ENCODE peak calls at places on chromosomes 2 and 18, in eight cellular contexts. U is effector memory CD8-positive, alpha-beta T cell; D is NCI-H1436 treated with DMSO at 0.1 percent for 48 hours; R is GM23248; J is activated CD8-positive, alpha-beta memory T cell treated with anti-CD3 and anti-CD28 coated beads, Interleukin-2, amount 10 ng/mL, durations not matched to agents 7 days and 5 days; Q is hepatic stellate cell; K is stimulated activated CD8-positive, alpha-beta memory T cell treated with anti-CD3 and anti-CD28 coated beads, Interleukin-4, amount 100 ng/mL, for 4 hours; C is mesothelial cell of epicardium. I is an unnamed sample.

GRCh38 chr2:166373951-166374350 is 1.8 kb downstream of the SCN9A start:
- DNase-seq in U (no peak), D (peak; percentile 70), R (peak; percentile 59), J (no peak), Q (peak; percentile 42), K (no peak), C (peak; percentile 48), I (peak; percentile 16)

GRCh38 chr2:242030226-242030575 is 160.7 kb downstream of the RTP5 start:
- DNase-seq in U (no peak), D (no peak), R (no peak), J (no peak), Q (no peak), K (no peak), C (peak; percentile 17), I (no peak)

GRCh38 chr2:88192613-88193012 is 22.5 kb downstream of the THNSL2 start:
- DNase-seq in U (no peak), D (no peak), R (no peak), J (no peak), Q (no peak), K (no peak), C (no peak), I (no peak)

GRCh38 chr2:111244864-111245263 is 124.2 kb downstream of the BCL2L11 start:
- DNase-seq in U (no peak), D (no peak), R (no peak), J (no peak), Q (no peak), K (no peak), C (no peak), I (no peak)

GRCh38 chr2:88066543-88066942 is 1.1 kb upstream of the SMYD1 start:
- DNase-seq in U (no peak), D (no peak), R (no peak), J (no peak), Q (no peak), K (no peak), C (no peak), I (no peak)

GRCh38 chr2:120314656-120315366 is 31.1 kb upstream of the INHBB start:
- DNase-seq in U (no peak), D (no peak), R (no peak), J (no peak), Q (no peak), K (no peak), C (no peak), I (no peak)

GRCh38 chr18:500556-501405 is at the start of gene COLEC12:
- DNase-seq in U (no peak), D (no peak), R (peak; percentile 61), J (no peak), Q (no peak), K (no peak), C (peak; percentile 60), I (no peak)

GRCh38 chr2:160736629-160737028 is 243.0 kb upstream of the RBMS1 start:
- DNase-seq in U (no peak), D (no peak), R (peak; percentile 70), J (no peak), Q (peak; percentile 34), K (no peak), C (no peak), I (no peak)

GRCh38 chr2:123644053-123644452 is 381.0 kb upstream of the CNTNAP5 start:
- DNase-seq in U (no peak), D (no peak), R (no peak), J (no peak), Q (no peak), K (no peak), C (no peak), I (no peak)

GRCh38 chr18:56196495-56197225 is 441.7 kb downstream of the TXNL1 start:
- DNase-seq in U (no peak), D (no peak), R (no peak), J (no peak), Q (peak; percentile 22), K (no peak), C (no peak), I (no peak)

GRCh38 chr2:108446703-108447102 is 2.3 kb upstream of the GCC2 start:
- DNase-seq in U (no peak), D (no peak), R (no peak), J (no peak), Q (no peak), K (no peak), C (no peak), I (no peak)

GRCh38 chr2:69767034-69767433 is 25.1 kb downstream of the ANXA4 start:
- DNase-seq in U (no peak), D (no peak), R (peak; percentile 83), J (no peak), Q (peak; percentile 50), K (no peak), C (no peak), I (no peak)

GRCh38 chr18:10750386-10751035 is 224.7 kb downstream of the NAPG start:
- DNase-seq in U (no peak), D (no peak), R (no peak), J (no peak), Q (no peak), K (no peak), C (no peak), I (no peak)

GRCh38 chr2:217694296-217694695 is 308.5 kb downstream of the TNS1 start:
- DNase-seq in U (no peak), D (no peak), R (no peak), J (no peak), Q (no peak), K (no peak), C (no peak), I (no peak)

GRCh38 chr2:196219686-196220085 is 48.3 kb upstream of the STK17B start:
- DNase-seq in U (no peak), D (no peak), R (no peak), J (no peak), Q (no peak), K (no peak), C (no peak), I (no peak)

GRCh38 chr2:26453421-26454329 is 24.2 kb downstream of the OTOF start:
- DNase-seq in U (no peak), D (no peak), R (no peak), J (peak; percentile 31), Q (no peak), K (no peak), C (no peak), I (no peak)

GRCh38 chr2:26946841-26947784 is 23.3 kb upstream of the MAPRE3 start:
- DNase-seq in U (no peak), D (no peak), R (peak; percentile 35), J (no peak), Q (peak; percentile 65), K (no peak), C (no peak), I (peak; percentile 50)

GRCh38 chr2:142989276-142990204 is 112.1 kb downstream of the KYNU start:
- DNase-seq in U (no peak), D (no peak), R (peak; percentile 60), J (no peak), Q (no peak), K (no peak), C (no peak), I (peak; percentile 67)

GRCh38 chr2:45902952-45903351 is 251.5 kb downstream of the PRKCE start:
- DNase-seq in U (no peak), D (no peak), R (peak; percentile 43), J (no peak), Q (no peak), K (no peak), C (no peak), I (no peak)

GRCh38 chr2:99442837-99443236 is 47.0 kb downstream of the REV1 start:
- DNase-seq in U (no peak), D (no peak), R (peak; percentile 40), J (no peak), Q (peak; percentile 3), K (no peak), C (no peak), I (no peak)

GRCh38 chr2:37653093-37653492 is 18.3 kb downstream of the CDC42EP3 start:
- DNase-seq in U (no peak), D (no peak), R (no peak), J (no peak), Q (no peak), K (no peak), C (no peak), I (no peak)

GRCh38 chr2:38552259-38552658 is 50.5 kb downstream of the HNRNPLL start:
- DNase-seq in U (no peak), D (no peak), R (no peak), J (no peak), Q (no peak), K (no peak), C (no peak), I (peak; percentile 27)

GRCh38 chr2:241776336-241777166 is at the start of gene GAL3ST2:
- DNase-seq in U (no peak), D (no peak), R (no peak), J (no peak), Q (no peak), K (no peak), C (peak; percentile 33), I (no peak)

GRCh38 chr2:45353879-45354278 is 257.2 kb downstream of the SRBD1 start:
- DNase-seq in U (no peak), D (no peak), R (peak; percentile 90), J (no peak), Q (peak; percentile 83), K (no peak), C (no peak), I (no peak)

GRCh38 chr2:88735853-88736252 is 44.4 kb downstream of the RPIA start:
- DNase-seq in U (no peak), D (no peak), R (peak; percentile 7), J (no peak), Q (no peak), K (no peak), C (no peak), I (peak; percentile 22)

GRCh38 chr2:240129731-240130392 is 6.2 kb downstream of the COPS9 start:
- DNase-seq in U (no peak), D (no peak), R (no peak), J (no peak), Q (no peak), K (no peak), C (no peak), I (no peak)

GRCh38 chr2:148642112-148642744 is 2.3 kb upstream of the EPC2 start:
- DNase-seq in U (no peak), D (no peak), R (no peak), J (no peak), Q (no peak), K (no peak), C (no peak), I (no peak)

GRCh38 chr2:145846986-145847385 is 1327.1 kb upstream of the ZEB2 start:
- DNase-seq in U (no peak), D (no peak), R (peak; percentile 35), J (no peak), Q (no peak), K (no peak), C (no peak), I (no peak)

GRCh38 chr2:108786008-108786353 is 590 bp upstream of the CCDC138 start:
- DNase-seq in U (no peak), D (no peak), R (no peak), J (no peak), Q (no peak), K (no peak), C (no peak), I (no peak)

GRCh38 chr18:42614619-42615293 is 500.7 kb downstream of the RIT2 start:
- DNase-seq in U (no peak), D (no peak), R (no peak), J (no peak), Q (no peak), K (no peak), C (no peak), I (no peak)

GRCh38 chr18:32379891-32380290 is 90.8 kb downstream of the GAREM1 start:
- DNase-seq in U (no peak), D (no peak), R (no peak), J (no peak), Q (no peak), K (no peak), C (no peak), I (no peak)

GRCh38 chr18:30908381-30908780 is 134.2 kb downstream of the DSC3 start:
- DNase-seq in U (no peak), D (no peak), R (no peak), J (no peak), Q (no peak), K (no peak), C (no peak), I (no peak)